ENCODE peak calls at places on chromosomes 2 and 18, in four cellular contexts. One of them, this sample, is unnamed.

GRCh38 chr2:174013310-174013751 is 48.2 kb upstream of the SP3 start:
- DNase-seq in endothelial cell of umbilical vein: peak
- DNase-seq in K562: no peak
- DNase-seq in HepG2: no peak
- DNase-seq in this sample: no peak

GRCh38 chr2:237236188-237236587 is 150.5 kb downstream of the COPS8 start:
- DNase-seq in endothelial cell of umbilical vein: no peak
- DNase-seq in K562: no peak
- DNase-seq in HepG2: no peak
- DNase-seq in this sample: no peak

GRCh38 chr2:197889041-197889440 is 84.6 kb downstream of the PLCL1 start:
- DNase-seq in endothelial cell of umbilical vein: peak
- DNase-seq in K562: no peak
- DNase-seq in HepG2: no peak
- DNase-seq in this sample: no peak

GRCh38 chr2:146979746-146980145 is 865.1 kb upstream of the ACVR2A start:
- DNase-seq in endothelial cell of umbilical vein: no peak
- DNase-seq in K562: no peak
- DNase-seq in HepG2: no peak
- DNase-seq in this sample: no peak

GRCh38 chr2:200148366-200148765 is 158.1 kb upstream of the SPATS2L start:
- DNase-seq in endothelial cell of umbilical vein: no peak
- DNase-seq in K562: no peak
- DNase-seq in HepG2: no peak
- DNase-seq in this sample: no peak

GRCh38 chr2:149994057-149994728 is 406.6 kb upstream of the MMADHC start:
- DNase-seq in endothelial cell of umbilical vein: no peak
- DNase-seq in K562: no peak
- DNase-seq in HepG2: peak
- DNase-seq in this sample: no peak

GRCh38 chr2:61898810-61899209 is 6.7 kb upstream of the COMMD1 start:
- DNase-seq in endothelial cell of umbilical vein: peak
- DNase-seq in K562: no peak
- DNase-seq in HepG2: peak
- DNase-seq in this sample: no peak

GRCh38 chr2:127347734-127348392 is 39.9 kb downstream of the MAP3K2 start:
- DNase-seq in endothelial cell of umbilical vein: no peak
- DNase-seq in K562: no peak
- DNase-seq in HepG2: no peak
- DNase-seq in this sample: no peak

GRCh38 chr2:174970092-174970491 is 35.1 kb downstream of the CHN1 start:
- DNase-seq in endothelial cell of umbilical vein: no peak
- DNase-seq in K562: no peak
- DNase-seq in HepG2: no peak
- DNase-seq in this sample: no peak

GRCh38 chr2:224072541-224073188 is 33.6 kb upstream of the SERPINE2 start:
- DNase-seq in endothelial cell of umbilical vein: no peak
- DNase-seq in K562: no peak
- DNase-seq in HepG2: no peak
- DNase-seq in this sample: no peak

GRCh38 chr2:40041983-40042382 is 262.9 kb upstream of the THUMPD2 start:
- DNase-seq in endothelial cell of umbilical vein: no peak
- DNase-seq in K562: no peak
- DNase-seq in HepG2: no peak
- DNase-seq in this sample: no peak

GRCh38 chr2:152334701-152335015 is 316 bp upstream of the FMNL2 start:
- DNase-seq in endothelial cell of umbilical vein: no peak
- DNase-seq in K562: no peak
- DNase-seq in HepG2: no peak
- DNase-seq in this sample: no peak

GRCh38 chr2:237229905-237230304 is 144.2 kb downstream of the COPS8 start:
- DNase-seq in endothelial cell of umbilical vein: no peak
- DNase-seq in K562: no peak
- DNase-seq in HepG2: no peak
- DNase-seq in this sample: no peak

GRCh38 chr2:54613794-54614257 is 109.6 kb upstream of the EML6 start:
- DNase-seq in endothelial cell of umbilical vein: peak
- DNase-seq in K562: no peak
- DNase-seq in HepG2: no peak
- DNase-seq in this sample: peak

GRCh38 chr18:76875390-76876330 is 53.3 kb downstream of the ZNF236 start:
- DNase-seq in endothelial cell of umbilical vein: peak
- DNase-seq in K562: peak
- DNase-seq in HepG2: peak
- DNase-seq in this sample: peak

GRCh38 chr2:55961318-55961911 is 37.8 kb upstream of the EFEMP1 start:
- DNase-seq in endothelial cell of umbilical vein: peak
- DNase-seq in K562: peak
- DNase-seq in HepG2: peak
- DNase-seq in this sample: peak

GRCh38 chr18:24209558-24209957 is 70.7 kb downstream of the CABYR start:
- DNase-seq in endothelial cell of umbilical vein: no peak
- DNase-seq in K562: no peak
- DNase-seq in HepG2: no peak
- DNase-seq in this sample: no peak

GRCh38 chr18:41128126-41128525 is 826.9 kb upstream of the PIK3C3 start:
- DNase-seq in endothelial cell of umbilical vein: no peak
- DNase-seq in K562: no peak
- DNase-seq in HepG2: no peak
- DNase-seq in this sample: no peak

GRCh38 chr18:26909599-26910290 is 44.2 kb upstream of the AQP4 start:
- DNase-seq in endothelial cell of umbilical vein: no peak
- DNase-seq in K562: no peak
- DNase-seq in HepG2: peak
- DNase-seq in this sample: no peak

GRCh38 chr2:20635698-20636584 is 15.0 kb downstream of the HS1BP3 start:
- DNase-seq in endothelial cell of umbilical vein: peak
- DNase-seq in K562: peak
- DNase-seq in HepG2: peak
- DNase-seq in this sample: peak

GRCh38 chr2:99571609-99572344 is 82.0 kb upstream of the REV1 start:
- DNase-seq in endothelial cell of umbilical vein: no peak
- DNase-seq in K562: no peak
- DNase-seq in HepG2: no peak
- DNase-seq in this sample: no peak

GRCh38 chr2:114727012-114727411 is 284.6 kb downstream of the DPP10 start:
- DNase-seq in endothelial cell of umbilical vein: no peak
- DNase-seq in K562: no peak
- DNase-seq in HepG2: no peak
- DNase-seq in this sample: no peak

GRCh38 chr18:78738076-78738690 is 241.4 kb upstream of the SALL3 start:
- DNase-seq in endothelial cell of umbilical vein: no peak
- DNase-seq in K562: no peak
- DNase-seq in HepG2: no peak
- DNase-seq in this sample: no peak

GRCh38 chr2:108820439-108820838 is 33.9 kb downstream of the CCDC138 start:
- DNase-seq in endothelial cell of umbilical vein: no peak
- DNase-seq in K562: no peak
- DNase-seq in HepG2: no peak
- DNase-seq in this sample: no peak

GRCh38 chr2:120871016-120871635 is 135.5 kb downstream of the GLI2 start:
- DNase-seq in endothelial cell of umbilical vein: no peak
- DNase-seq in K562: no peak
- DNase-seq in HepG2: no peak
- DNase-seq in this sample: no peak

GRCh38 chr18:49843778-49844625 is 30.7 kb upstream of the ACAA2 start:
- DNase-seq in endothelial cell of umbilical vein: no peak
- DNase-seq in K562: no peak
- DNase-seq in HepG2: no peak
- DNase-seq in this sample: no peak

GRCh38 chr2:128642316-128642715 is 323.6 kb upstream of the HS6ST1 start:
- DNase-seq in endothelial cell of umbilical vein: no peak
- DNase-seq in K562: no peak
- DNase-seq in HepG2: no peak
- DNase-seq in this sample: no peak

GRCh38 chr2:217856159-217856558 is 146.6 kb downstream of the TNS1 start:
- DNase-seq in endothelial cell of umbilical vein: no peak
- DNase-seq in K562: no peak
- DNase-seq in HepG2: no peak
- DNase-seq in this sample: no peak

GRCh38 chr2:65227035-65227470 is 578 bp upstream of the ACTR2 start:
- DNase-seq in endothelial cell of umbilical vein: no peak
- DNase-seq in K562: no peak
- DNase-seq in HepG2: peak
- DNase-seq in this sample: peak

GRCh38 chr2:102271844-102272243 is 39.5 kb upstream of the IL1RL1 start:
- DNase-seq in endothelial cell of umbilical vein: peak
- DNase-seq in K562: no peak
- DNase-seq in HepG2: no peak
- DNase-seq in this sample: no peak

GRCh38 chr2:223700221-223700620 is 98.1 kb upstream of the SCG2 start:
- DNase-seq in endothelial cell of umbilical vein: no peak
- DNase-seq in K562: no peak
- DNase-seq in HepG2: no peak
- DNase-seq in this sample: no peak

GRCh38 chr18:48455555-48456478 is 46.6 kb upstream of the ZBTB7C start:
- DNase-seq in endothelial cell of umbilical vein: no peak
- DNase-seq in K562: no peak
- DNase-seq in HepG2: no peak
- DNase-seq in this sample: no peak

GRCh38 chr2:70473101-70473722 is 80.4 kb downstream of the TGFA start:
- DNase-seq in endothelial cell of umbilical vein: no peak
- DNase-seq in K562: no peak
- DNase-seq in HepG2: no peak
- DNase-seq in this sample: no peak

GRCh38 chr2:19682493-19682892 is 219.3 kb downstream of the TTC32 start:
- DNase-seq in endothelial cell of umbilical vein: no peak
- DNase-seq in K562: no peak
- DNase-seq in HepG2: no peak
- DNase-seq in this sample: peak

GRCh38 chr2:215359576-215359922 is 47.7 kb downstream of the ATIC start:
- DNase-seq in endothelial cell of umbilical vein: no peak
- DNase-seq in K562: no peak
- DNase-seq in HepG2: no peak
- DNase-seq in this sample: no peak

GRCh38 chr2:187150667-187151066 is 297.4 kb downstream of the CALCRL start:
- DNase-seq in endothelial cell of umbilical vein: peak
- DNase-seq in K562: no peak
- DNase-seq in HepG2: no peak
- DNase-seq in this sample: no peak

GRCh38 chr2:187158452-187158851 is 289.6 kb downstream of the CALCRL start:
- DNase-seq in endothelial cell of umbilical vein: peak
- DNase-seq in K562: no peak
- DNase-seq in HepG2: no peak
- DNase-seq in this sample: no peak

DNA sequence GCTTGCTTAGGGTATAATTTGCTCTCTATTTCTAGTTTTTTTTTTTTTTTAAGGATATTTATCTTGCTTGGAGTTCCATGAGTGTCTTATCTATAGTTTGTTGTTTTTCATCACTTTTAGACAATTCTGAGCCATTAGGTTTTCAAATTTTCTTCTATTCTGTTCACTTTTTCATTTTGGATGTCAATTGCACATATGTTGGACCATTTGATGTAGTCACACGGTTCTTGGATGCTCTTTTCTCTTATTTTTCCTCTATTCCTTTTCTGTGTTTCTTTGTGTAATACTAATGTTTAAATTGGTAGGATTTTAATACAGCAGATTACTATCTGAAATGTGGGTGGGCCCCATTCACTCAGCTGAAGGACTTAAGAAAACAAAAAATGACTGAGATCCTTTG is 292.6 kb downstream of the CALCRL start:
- DNase-seq in endothelial cell of umbilical vein: no peak
- DNase-seq in K562: no peak
- DNase-seq in HepG2: no peak
- DNase-seq in this sample: no peak
- TF ChIP-seq MYC in endothelial cell of umbilical vein: no peak
- TF ChIP-seq MYC in K562: no peak
- TF ChIP-seq MYC in HepG2: no peak
- TF ChIP-seq MYC in this sample: no peak

GRCh38 chr2:178865121-178865520 is 57.9 kb upstream of the TTN start:
- DNase-seq in endothelial cell of umbilical vein: peak
- DNase-seq in K562: no peak
- DNase-seq in HepG2: no peak
- DNase-seq in this sample: no peak

GRCh38 chr2:178863856-178864620 is 56.8 kb upstream of the TTN start:
- DNase-seq in endothelial cell of umbilical vein: peak
- DNase-seq in K562: no peak
- DNase-seq in HepG2: no peak
- DNase-seq in this sample: no peak

GRCh38 chr2:178863130-178863855 is 56.1 kb upstream of the TTN start:
- DNase-seq in endothelial cell of umbilical vein: no peak
- DNase-seq in K562: no peak
- DNase-seq in HepG2: no peak
- DNase-seq in this sample: no peak

GRCh38 chr2:178865999-178866398 is 58.8 kb upstream of the TTN start:
- DNase-seq in endothelial cell of umbilical vein: no peak
- DNase-seq in K562: no peak
- DNase-seq in HepG2: no peak
- DNase-seq in this sample: no peak

GRCh38 chr2:178865537-178865936 is 58.3 kb upstream of the TTN start:
- DNase-seq in endothelial cell of umbilical vein: no peak
- DNase-seq in K562: peak
- DNase-seq in HepG2: no peak
- DNase-seq in this sample: no peak
- TF ChIP-seq MAX in endothelial cell of umbilical vein: no peak
- TF ChIP-seq MAX in K562: no peak
- TF ChIP-seq MAX in HepG2: no peak
- TF ChIP-seq MAX in this sample: no peak

GRCh38 chr18:36312806-36313395 is 15.4 kb downstream of the FHOD3 start:
- DNase-seq in endothelial cell of umbilical vein: no peak
- DNase-seq in K562: no peak
- DNase-seq in HepG2: no peak
- DNase-seq in this sample: no peak
- TF ChIP-seq JUN in endothelial cell of umbilical vein: no peak
- TF ChIP-seq JUN in K562: no peak
- TF ChIP-seq JUN in HepG2: no peak
- TF ChIP-seq JUN in this sample: no peak

GRCh38 chr2:232523682-232524597 is 2.0 kb upstream of the CHRND start:
- DNase-seq in endothelial cell of umbilical vein: peak
- DNase-seq in K562: peak
- DNase-seq in HepG2: peak
- DNase-seq in this sample: peak
- TF ChIP-seq MYC in endothelial cell of umbilical vein: no peak
- TF ChIP-seq MYC in K562: no peak
- TF ChIP-seq MYC in HepG2: peak
- TF ChIP-seq MYC in this sample: no peak